ENCODE peak calls at places on chromosomes 6 and 20, in five cellular contexts. R is heart left ventricle, Q is mesendoderm, C is OCI-LY7, A is tibial nerve. P is an unnamed sample.

GRCh38 chr20:35558416-35558815 is 16.5 kb downstream of the ERGIC3 start:
- DNase-seq in A (no peak), R (no peak), Q (no peak), C (no peak), P (no peak)

GRCh38 chr6:168038576-168039140 is 40.4 kb downstream of the FRMD1 start:
- DNase-seq in A (no peak), R (no peak), C (no peak), Q (no peak), P (no peak)

GRCh38 chr6:139743629-139744028 is 369.2 kb upstream of the CITED2 start:
- DNase-seq in C (no peak), A (no peak), Q (no peak), R (no peak), P (no peak)

GRCh38 chr6:119350202-119351004 is 842 bp upstream of the MAN1A1 start:
- DNase-seq in C (peak; percentile 67), R (no peak), A (peak; percentile 55), Q (peak; percentile 40), P (no peak)

GRCh38 chr6:46014511-46015118 is 1.0 kb downstream of the CLIC5 start:
- DNase-seq in R (peak; percentile 59), Q (peak; percentile 70), C (no peak), A (no peak), P (no peak)

GRCh38 chr6:157443066-157443800 is 62.2 kb downstream of the ZDHHC14 start:
- DNase-seq in C (no peak), A (no peak), Q (no peak), R (no peak), P (no peak)

GRCh38 chr6:132490024-132490423 is 22.9 kb downstream of the STX7 start:
- DNase-seq in A (peak; percentile 69), C (peak; percentile 48), R (no peak), Q (no peak), P (no peak)

GRCh38 chr6:138422861-138423260 is 18.8 kb downstream of the HEBP2 start:
- DNase-seq in R (no peak), C (no peak), Q (no peak), A (no peak), P (no peak)

GRCh38 chr20:20410678-20411077 is 42.8 kb downstream of the INSM1 start:
- DNase-seq in R (peak; percentile 46), A (no peak), C (no peak), Q (peak; percentile 92), P (no peak)

GRCh38 chr6:137494281-137494966 is at the start of gene OLIG3:
- DNase-seq in Q (peak; percentile 73), R (no peak), A (no peak), C (no peak), P (no peak)

GRCh38 chr20:57397693-57398108 is 6.5 kb downstream of the RBM38 start:
- DNase-seq in R (no peak), C (peak; percentile 61), A (no peak), Q (no peak), P (no peak)
- H3K4me3 ChIP-seq in R (no peak overlapping the region), C (peak overlapping the region; percentile 99), A (no peak overlapping the region), Q (no peak overlapping the region), P (no peak overlapping the region)

GRCh38 chr6:149860513-149860833 is 3.7 kb downstream of the LRP11 start:
- DNase-seq in Q (no peak), C (no peak), R (no peak), A (no peak), P (no peak)
- H3K4me1 ChIP-seq in Q (no peaks in the 10 kb centered on the region), C (peaks cover 13% of the 10 kb centered on the region), R (peaks cover 11% of the 10 kb centered on the region), A (no peaks in the 10 kb centered on the region), P (peaks cover 14% of the 10 kb centered on the region)

GRCh38 chr6:31559958-31560696 is 12.0 kb upstream of the LTA start:
- DNase-seq in A (peak; percentile 34), R (peak; percentile 80), Q (peak; percentile 83), C (peak; percentile 90), P (peak; percentile 74)
- H3K4me3 ChIP-seq in A (no peak overlapping the region), R (no peak overlapping the region), Q (no peak overlapping the region), C (peak overlapping the region; percentile 57), P (no peak overlapping the region)

DNA sequence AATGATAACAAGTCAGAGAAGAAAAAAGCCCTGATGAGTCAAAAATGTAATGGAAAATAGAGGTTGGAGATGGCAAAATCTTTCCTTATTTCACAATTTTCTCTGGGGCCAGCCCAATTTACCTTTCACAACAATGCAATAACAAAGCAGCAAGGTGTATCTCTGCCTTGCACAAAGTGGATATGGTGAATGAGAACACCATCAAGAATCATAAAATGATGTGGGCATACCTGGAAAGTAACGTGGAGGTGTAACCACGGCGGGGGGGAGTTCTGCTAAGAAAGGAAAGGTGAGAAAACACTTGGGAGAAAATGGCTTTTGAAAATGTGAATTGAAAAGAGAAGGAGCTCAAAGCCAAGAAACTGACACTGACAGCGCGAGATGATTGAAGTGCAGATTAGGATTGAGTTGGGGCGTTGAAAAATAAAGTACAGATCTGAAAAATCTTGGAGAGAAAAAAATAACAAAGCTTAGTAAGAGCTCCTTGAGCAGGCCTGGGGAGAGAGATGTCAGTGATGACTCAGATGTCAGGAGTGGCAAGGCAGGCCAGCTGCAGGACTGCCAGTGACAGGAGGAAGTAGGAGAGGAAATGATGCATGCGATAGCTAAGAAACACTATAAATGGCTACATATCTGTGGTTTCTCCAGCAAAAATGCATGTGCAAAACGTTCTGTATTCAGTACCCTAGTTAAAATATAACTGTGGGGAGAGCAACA is 26.2 kb downstream of the ARHGAP18 start:
- DNase-seq in A (peak; percentile 66), Q (peak; percentile 81), R (peak; percentile 71), C (peak; percentile 82), P (peak; percentile 83)
- H3K4me1 ChIP-seq in A (no peaks in the 10 kb centered on the region), Q (no peaks in the 10 kb centered on the region), R (peaks cover 4% of the 10 kb centered on the region), C (peaks cover 56% of the 10 kb centered on the region), P (peaks cover 29% of the 10 kb centered on the region)

DNA sequence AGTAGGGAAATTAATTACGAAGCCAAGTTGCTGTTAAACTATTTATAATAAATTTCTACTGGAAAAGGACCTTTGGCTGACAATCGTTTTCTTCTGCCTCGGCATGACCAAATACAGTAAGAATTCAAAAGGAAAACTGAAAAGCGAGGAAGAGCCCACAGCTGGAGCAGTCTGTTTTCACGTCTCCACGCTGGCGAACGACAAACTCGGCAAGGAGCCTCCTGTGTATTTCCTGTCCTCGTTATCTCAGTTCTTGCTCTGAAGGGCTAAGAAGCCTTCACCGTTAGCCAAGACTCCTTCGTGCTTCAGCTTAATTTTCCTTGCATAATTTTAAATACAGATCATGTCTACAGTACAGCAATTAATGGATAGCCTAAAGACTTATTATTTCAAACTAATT is 214.3 kb upstream of the PLCB4 start:
- DNase-seq in Q (peak; percentile 58), C (no peak), A (peak; percentile 22), R (peak; percentile 78), P (no peak)
- H3K4me3 ChIP-seq in Q (no peak overlapping the region), C (no peak overlapping the region), A (peak overlapping the region; percentile 3), R (no peak overlapping the region), P (no peak overlapping the region)

DNA sequence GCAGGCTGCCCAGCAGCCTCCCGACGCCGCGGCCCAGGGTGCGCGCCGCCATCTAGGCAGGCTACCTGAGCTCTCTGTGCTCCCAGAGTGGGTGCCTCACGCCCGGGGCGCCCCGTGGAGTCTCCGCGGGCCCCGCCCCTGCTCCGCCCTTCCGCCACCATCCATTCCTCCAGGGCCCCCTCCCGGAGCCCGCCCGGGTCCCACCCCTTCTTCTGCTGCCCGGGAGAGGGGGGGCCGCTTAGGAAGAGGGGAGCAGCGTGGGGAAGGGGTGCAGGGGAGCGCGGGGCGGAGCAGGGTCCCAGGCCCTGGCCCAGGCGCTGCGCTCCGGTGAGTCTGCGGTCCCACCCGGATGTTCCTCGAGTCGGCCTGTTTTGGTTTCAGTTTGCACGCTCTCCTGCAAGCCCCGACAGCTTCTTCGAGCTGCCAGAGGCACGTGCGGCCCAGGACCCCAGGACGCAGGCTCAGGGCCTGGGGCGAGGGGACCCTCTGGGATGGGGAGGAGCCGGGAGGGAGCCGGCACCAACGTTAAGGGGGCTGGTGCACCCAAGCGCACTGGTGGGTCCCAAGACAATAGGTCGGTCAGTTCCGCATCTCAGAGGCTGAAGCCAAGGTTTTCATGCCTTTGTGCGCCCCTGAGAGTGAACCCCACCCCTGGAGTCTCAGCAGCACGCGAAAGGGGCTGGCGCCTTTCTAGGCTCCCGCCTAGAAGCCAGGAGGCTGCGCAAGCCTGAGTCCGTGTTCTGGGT is at the start of gene ACSS1:
- DNase-seq in Q (no peak), A (no peak), C (peak; percentile 70), R (peak; percentile 77), P (no peak)
- H3K4me1 ChIP-seq in Q (no peaks in the 10 kb centered on the region), A (no peaks in the 10 kb centered on the region), C (peaks cover 23% of the 10 kb centered on the region), R (peaks cover 41% of the 10 kb centered on the region), P (no peaks in the 10 kb centered on the region)

GRCh38 chr6:112251170-112251945 is 3.0 kb downstream of the LAMA4 start:
- DNase-seq in A (peak; percentile 79), C (no peak), Q (no peak), R (peak; percentile 54), P (no peak)
- H3K4me3 ChIP-seq in A (peak overlapping the region; percentile 67), C (no peak overlapping the region), Q (no peak overlapping the region), R (peak overlapping the region; percentile 53), P (peak overlapping the region; percentile 72)